ENCODE peak calls at places on chromosome 2, in seven cellular contexts. O is fibroblast of lung, J is fibroblast of the aortic adventitia, I is GM23338, K is pancreas, G is endothelial cell, R is glutamatergic neuron. V is an unnamed sample.

GRCh38 chr2:122205637-122206036 is 450.2 kb downstream of the TSN start:
- DNase-seq in O (peak), J (no peak), I (no peak), K (no peak), G (no peak), R (no peak), V (no peak)

GRCh38 chr2:191327484-191327883 is 82.3 kb downstream of the MYO1B start:
- DNase-seq in O (no peak), J (no peak), I (no peak), K (no peak), G (no peak), R (no peak), V (no peak)

GRCh38 chr2:186641807-186642321 is 52.0 kb upstream of the FAM171B start:
- DNase-seq in O (peak), J (peak), I (peak), K (peak), G (peak), R (no peak), V (peak)

GRCh38 chr2:138090330-138090729 is 126.1 kb downstream of the HNMT start:
- DNase-seq in O (no peak), J (peak), I (peak), K (no peak), G (peak), R (no peak), V (peak)

GRCh38 chr2:68454719-68455118 is 12.4 kb downstream of the FBXO48 start:
- DNase-seq in O (no peak), J (no peak), I (no peak), K (no peak), G (no peak), R (no peak), V (no peak)

GRCh38 chr2:113175736-113176695 is 2.2 kb downstream of the PSD4 start:
- DNase-seq in O (no peak), J (no peak), I (no peak), K (no peak), G (no peak), R (no peak), V (no peak)

GRCh38 chr2:149132303-149132702 is 93.8 kb downstream of the LYPD6B start:
- DNase-seq in O (no peak), J (no peak), I (no peak), K (no peak), G (no peak), R (no peak), V (no peak)

GRCh38 chr2:240569998-240570530 is 1.8 kb downstream of the RNPEPL1 start:
- DNase-seq in O (no peak), J (no peak), I (no peak), K (no peak), G (no peak), R (peak), V (no peak)

GRCh38 chr2:61493523-61493942 is 22.6 kb upstream of the USP34 start:
- DNase-seq in O (peak), J (peak), I (no peak), K (no peak), G (no peak), R (no peak), V (peak)

GRCh38 chr2:152336103-152336853 is 1.3 kb downstream of the FMNL2 start:
- DNase-seq in O (peak), J (peak), I (peak), K (peak), G (peak), R (peak), V (peak)

GRCh38 chr2:106257135-106257534 is 63.0 kb upstream of the UXS1 start:
- DNase-seq in O (no peak), J (no peak), I (no peak), K (no peak), G (no peak), R (no peak), V (no peak)

GRCh38 chr2:206253125-206253787 is 21.2 kb upstream of the ZDBF2 start:
- DNase-seq in O (no peak), J (no peak), I (no peak), K (no peak), G (no peak), R (no peak), V (no peak)

GRCh38 chr2:41803361-41803760 is 244.5 kb upstream of the PKDCC start:
- DNase-seq in O (no peak), J (no peak), I (no peak), K (no peak), G (no peak), R (no peak), V (no peak)

DNA sequence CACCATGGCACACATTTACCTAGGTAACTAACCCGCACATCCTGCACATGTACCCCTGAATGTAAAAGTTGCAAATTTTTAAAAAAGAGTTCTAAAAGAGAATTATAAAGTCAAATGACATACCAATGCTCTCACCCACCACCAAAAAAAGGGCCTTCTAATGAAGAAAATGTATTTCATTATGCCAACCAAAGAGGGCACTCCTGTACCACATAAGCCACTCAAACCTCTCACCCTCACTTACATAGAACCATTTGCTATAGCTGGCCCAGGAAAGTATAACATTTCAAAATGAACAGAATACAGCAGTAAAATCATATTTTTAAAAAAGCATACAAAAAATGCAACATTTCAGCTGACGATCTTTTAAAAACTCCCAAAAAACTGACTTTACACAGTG is 241.5 kb upstream of the PKDCC start:
- DNase-seq in O (no peak), J (no peak), I (no peak), K (no peak), G (no peak), R (no peak), V (no peak)
- TF ChIP-seq CTCF in O (no peak), J (no peak), I (no peak), K (no peak), G (no peak), R (no peak), V (no peak)

GRCh38 chr2:126642031-126642430 is 13.9 kb upstream of the GYPC start:
- DNase-seq in O (no peak), J (no peak), I (no peak), K (no peak), G (no peak), R (no peak), V (no peak)

GRCh38 chr2:126643972-126644371 is 12.0 kb upstream of the GYPC start:
- DNase-seq in O (no peak), J (no peak), I (no peak), K (no peak), G (no peak), R (no peak), V (no peak)

GRCh38 chr2:126645211-126645618 is 10.7 kb upstream of the GYPC start:
- DNase-seq in O (no peak), J (no peak), I (no peak), K (no peak), G (no peak), R (no peak), V (no peak)

GRCh38 chr2:126644630-126645191 is 11.2 kb upstream of the GYPC start:
- DNase-seq in O (no peak), J (peak), I (no peak), K (no peak), G (no peak), R (no peak), V (no peak)

DNA sequence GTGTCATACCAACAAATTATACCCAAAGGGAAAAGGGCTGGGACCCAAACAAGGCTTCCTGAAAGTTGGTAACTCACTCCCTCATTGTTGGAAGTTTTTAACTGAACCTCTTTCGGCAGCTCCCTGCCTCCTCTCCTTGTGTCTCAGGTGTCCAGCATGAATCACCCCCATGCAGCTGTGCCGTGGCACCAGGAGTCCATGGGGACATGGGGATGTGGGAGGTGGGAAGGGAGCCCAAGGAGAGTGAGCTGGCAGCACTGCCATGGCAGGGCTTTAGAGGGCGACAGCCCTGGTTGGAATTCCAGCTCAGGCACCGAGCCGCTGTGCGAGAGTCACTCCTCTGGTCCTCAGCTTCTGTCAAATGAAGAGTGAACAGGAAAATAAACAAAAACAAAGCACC is 12.5 kb upstream of the GYPC start:
- DNase-seq in O (no peak), J (no peak), I (peak), K (no peak), G (no peak), R (no peak), V (no peak)
- TF ChIP-seq CTCF in O (no peak), J (no peak), I (peak), K (no peak), G (no peak), R (no peak), V (no peak)

GRCh38 chr2:51335072-51336058 is 303.4 kb upstream of the NRXN1 start:
- DNase-seq in O (no peak), J (no peak), I (peak), K (no peak), G (no peak), R (no peak), V (no peak)
- TF ChIP-seq CTCF in O (no peak), J (no peak), I (peak), K (no peak), G (peak), R (peak), V (no peak)

GRCh38 chr2:208096080-208096479 is 28.2 kb downstream of the CRYGD start:
- DNase-seq in O (no peak), J (no peak), I (no peak), K (no peak), G (no peak), R (no peak), V (no peak)

GRCh38 chr2:208092093-208092832 is 32.1 kb downstream of the CRYGD start:
- DNase-seq in O (peak), J (peak), I (no peak), K (no peak), G (no peak), R (no peak), V (no peak)

DNA sequence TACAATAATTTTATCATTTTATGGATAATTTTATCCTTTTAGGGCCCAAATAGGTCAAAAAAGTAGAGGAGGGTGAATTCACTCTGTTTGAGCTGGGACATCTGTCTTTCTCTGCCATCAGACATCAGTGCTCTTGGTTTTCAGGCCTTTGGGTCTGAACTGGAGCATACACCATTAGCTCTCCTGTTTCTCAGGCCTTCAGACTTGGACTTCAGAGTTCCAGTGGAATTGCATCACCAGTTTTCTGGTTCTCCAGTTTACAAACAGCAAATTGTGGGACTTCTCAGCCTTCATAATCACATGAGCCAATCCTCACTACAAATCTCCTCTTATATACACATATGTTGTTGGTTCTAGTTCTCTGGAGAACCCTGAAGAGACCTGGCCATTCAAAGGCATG is 33.9 kb downstream of the CRYGD start:
- DNase-seq in O (no peak), J (no peak), I (no peak), K (no peak), G (no peak), R (no peak), V (no peak)
- TF ChIP-seq CTCF in O (no peak), J (no peak), I (no peak), K (no peak), G (no peak), R (no peak), V (no peak)

DNA sequence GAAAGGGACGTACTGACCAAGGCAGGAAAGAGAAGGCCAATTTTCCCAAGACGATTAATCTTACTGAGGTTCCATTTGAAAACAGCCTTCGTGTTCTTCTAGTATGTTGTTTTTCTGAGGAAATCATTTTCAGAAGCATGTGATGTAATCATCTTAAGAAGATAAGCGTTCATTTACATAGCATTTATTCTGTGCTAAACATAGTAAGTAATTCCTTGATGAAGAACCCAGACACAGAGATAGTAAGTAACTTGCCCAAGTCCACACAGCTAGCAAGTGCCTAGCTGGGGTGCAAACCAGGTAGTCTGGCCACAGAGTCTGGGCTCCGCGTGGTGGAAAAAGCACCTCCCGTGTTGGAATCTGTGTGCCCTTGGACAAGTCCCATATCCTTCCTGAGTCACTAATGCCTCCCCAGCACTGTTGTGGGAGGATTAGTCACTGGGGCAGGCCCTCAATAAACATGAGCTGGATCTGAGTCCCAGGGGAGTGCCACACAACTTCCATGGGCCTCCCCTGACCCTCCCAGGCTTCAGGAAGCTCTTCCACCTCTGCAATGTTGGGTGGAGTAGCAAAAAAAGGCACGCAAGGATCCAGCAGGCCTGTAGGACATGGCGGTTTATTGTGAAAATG is 26.9 kb upstream of the ASAP2 start:
- DNase-seq in O (peak), J (peak), I (no peak), K (peak), G (no peak), R (no peak), V (peak)
- TF ChIP-seq CTCF in O (no peak), J (no peak), I (no peak), K (no peak), G (no peak), R (no peak), V (no peak)

V was measured in cardiac fibroblast.